ENCODE peak calls at places on chromosomes 3 and 15, in nine cellular contexts. One of them, this sample, is unnamed.

GRCh38 chr3:14358426-14359211 is 43.8 kb upstream of the SLC6A6 start:
- DNase-seq in mammary epithelial cell: peak; percentile 50
- DNase-seq in SJSA1: peak; percentile 92
- DNase-seq in astrocyte: peak; percentile 63
- DNase-seq in H9: no peak
- DNase-seq in H1: no peak
- DNase-seq in tibial nerve: peak; percentile 21
- DNase-seq in A549: no peak
- DNase-seq in lower lobe of right lung: peak; percentile 58
- DNase-seq in this sample: peak; percentile 64

GRCh38 chr15:45146405-45146804 is 16.6 kb downstream of the DUOX1 start:
- DNase-seq in A549: no peak
- DNase-seq in SJSA1: no peak
- DNase-seq in lower lobe of right lung: no peak
- DNase-seq in H1: no peak
- DNase-seq in tibial nerve: no peak
- DNase-seq in astrocyte: no peak
- DNase-seq in H9: no peak
- DNase-seq in mammary epithelial cell: no peak
- DNase-seq in this sample: no peak

GRCh38 chr3:176521531-176522175 is 675.6 kb downstream of the TBL1XR1 start:
- DNase-seq in tibial nerve: no peak
- DNase-seq in H1: no peak
- DNase-seq in H9: no peak
- DNase-seq in SJSA1: no peak
- DNase-seq in mammary epithelial cell: no peak
- DNase-seq in lower lobe of right lung: no peak
- DNase-seq in A549: no peak
- DNase-seq in astrocyte: peak; percentile 81
- DNase-seq in this sample: peak; percentile 84

GRCh38 chr3:165185707-165186327 is 10.4 kb downstream of the SLITRK3 start:
- DNase-seq in H1: no peak
- DNase-seq in lower lobe of right lung: peak; percentile 22
- DNase-seq in H9: peak; percentile 58
- DNase-seq in mammary epithelial cell: peak; percentile 25
- DNase-seq in SJSA1: peak; percentile 41
- DNase-seq in tibial nerve: no peak
- DNase-seq in astrocyte: peak; percentile 10
- DNase-seq in A549: peak; percentile 67
- DNase-seq in this sample: peak; percentile 68

GRCh38 chr15:98776607-98777281 is 128.4 kb downstream of the IGF1R start:
- DNase-seq in astrocyte: peak; percentile 89
- DNase-seq in A549: no peak
- DNase-seq in SJSA1: peak; percentile 55
- DNase-seq in lower lobe of right lung: peak; percentile 66
- DNase-seq in mammary epithelial cell: peak; percentile 85
- DNase-seq in H1: no peak
- DNase-seq in H9: no peak
- DNase-seq in tibial nerve: peak; percentile 34
- DNase-seq in this sample: peak; percentile 90

GRCh38 chr3:157353657-157354056 is 83.0 kb upstream of the PTX3 start:
- DNase-seq in tibial nerve: no peak
- DNase-seq in mammary epithelial cell: no peak
- DNase-seq in lower lobe of right lung: no peak
- DNase-seq in A549: no peak
- DNase-seq in H9: no peak
- DNase-seq in astrocyte: no peak
- DNase-seq in SJSA1: no peak
- DNase-seq in H1: no peak
- DNase-seq in this sample: no peak

GRCh38 chr3:35639251-35640185 is at the start of gene ARPP21:
- DNase-seq in H1: no peak
- DNase-seq in lower lobe of right lung: peak; percentile 41
- DNase-seq in tibial nerve: no peak
- DNase-seq in SJSA1: no peak
- DNase-seq in mammary epithelial cell: no peak
- DNase-seq in A549: peak; percentile 46
- DNase-seq in H9: peak; percentile 57
- DNase-seq in astrocyte: peak; percentile 5
- DNase-seq in this sample: no peak

GRCh38 chr3:29755416-29755815 is 474.5 kb downstream of the RBMS3 start:
- DNase-seq in SJSA1: no peak
- DNase-seq in H1: no peak
- DNase-seq in H9: no peak
- DNase-seq in A549: no peak
- DNase-seq in tibial nerve: no peak
- DNase-seq in astrocyte: no peak
- DNase-seq in lower lobe of right lung: no peak
- DNase-seq in mammary epithelial cell: no peak
- DNase-seq in this sample: no peak

GRCh38 chr3:16370872-16371740 is 106.1 kb downstream of the OXNAD1 start:
- DNase-seq in lower lobe of right lung: no peak
- DNase-seq in astrocyte: peak; percentile 84
- DNase-seq in SJSA1: no peak
- DNase-seq in H1: no peak
- DNase-seq in mammary epithelial cell: no peak
- DNase-seq in H9: no peak
- DNase-seq in A549: no peak
- DNase-seq in tibial nerve: no peak
- DNase-seq in this sample: peak; percentile 84

GRCh38 chr3:47310391-47310790 is 27.6 kb downstream of the KLHL18 start:
- DNase-seq in H9: no peak
- DNase-seq in lower lobe of right lung: no peak
- DNase-seq in A549: no peak
- DNase-seq in mammary epithelial cell: no peak
- DNase-seq in SJSA1: no peak
- DNase-seq in astrocyte: no peak
- DNase-seq in H1: no peak
- DNase-seq in tibial nerve: no peak
- DNase-seq in this sample: no peak

GRCh38 chr3:58333206-58334012 is 717 bp downstream of the PXK start:
- DNase-seq in astrocyte: no peak
- DNase-seq in SJSA1: no peak
- DNase-seq in mammary epithelial cell: no peak
- DNase-seq in A549: peak; percentile 13
- DNase-seq in tibial nerve: no peak
- DNase-seq in H1: no peak
- DNase-seq in lower lobe of right lung: peak; percentile 48
- DNase-seq in H9: peak; percentile 63
- DNase-seq in this sample: no peak

GRCh38 chr3:111156506-111156905 is 84.9 kb downstream of the NECTIN3 start:
- DNase-seq in H1: no peak
- DNase-seq in astrocyte: peak; percentile 7
- DNase-seq in H9: no peak
- DNase-seq in A549: no peak
- DNase-seq in mammary epithelial cell: no peak
- DNase-seq in SJSA1: no peak
- DNase-seq in tibial nerve: no peak
- DNase-seq in lower lobe of right lung: no peak
- DNase-seq in this sample: no peak

GRCh38 chr3:132659370-132660055 is at the start of gene ACAD11:
- DNase-seq in lower lobe of right lung: peak; percentile 93
- DNase-seq in astrocyte: peak; percentile 75
- DNase-seq in H1: no peak
- DNase-seq in tibial nerve: peak; percentile 56
- DNase-seq in mammary epithelial cell: peak; percentile 71
- DNase-seq in SJSA1: peak; percentile 59
- DNase-seq in A549: peak; percentile 60
- DNase-seq in H9: peak; percentile 76
- DNase-seq in this sample: peak; percentile 81

GRCh38 chr15:33490703-33491102 is 179.9 kb downstream of the RYR3 start:
- DNase-seq in lower lobe of right lung: no peak
- DNase-seq in SJSA1: no peak
- DNase-seq in H1: no peak
- DNase-seq in A549: no peak
- DNase-seq in mammary epithelial cell: no peak
- DNase-seq in tibial nerve: no peak
- DNase-seq in H9: no peak
- DNase-seq in astrocyte: no peak
- DNase-seq in this sample: no peak

GRCh38 chr3:115626711-115627110 is 3.4 kb downstream of the GAP43 start:
- DNase-seq in H9: no peak
- DNase-seq in astrocyte: no peak
- DNase-seq in H1: no peak
- DNase-seq in tibial nerve: no peak
- DNase-seq in A549: no peak
- DNase-seq in mammary epithelial cell: no peak
- DNase-seq in SJSA1: no peak
- DNase-seq in lower lobe of right lung: no peak
- DNase-seq in this sample: no peak

GRCh38 chr3:178483704-178484103 is 52.5 kb upstream of the KCNMB2 start:
- DNase-seq in H1: no peak
- DNase-seq in lower lobe of right lung: no peak
- DNase-seq in mammary epithelial cell: no peak
- DNase-seq in SJSA1: no peak
- DNase-seq in astrocyte: no peak
- DNase-seq in H9: no peak
- DNase-seq in tibial nerve: no peak
- DNase-seq in A549: no peak
- DNase-seq in this sample: peak; percentile 16

GRCh38 chr3:183455064-183455463 is 26.6 kb upstream of the MCF2L2 start:
- DNase-seq in SJSA1: no peak
- DNase-seq in lower lobe of right lung: no peak
- DNase-seq in mammary epithelial cell: peak; percentile 86
- DNase-seq in astrocyte: peak; percentile 72
- DNase-seq in tibial nerve: no peak
- DNase-seq in H1: no peak
- DNase-seq in A549: peak; percentile 23
- DNase-seq in H9: no peak
- DNase-seq in this sample: peak; percentile 21

GRCh38 chr3:24195504-24196230 is 250.6 kb downstream of the NR1D2 start:
- DNase-seq in tibial nerve: no peak
- DNase-seq in H9: no peak
- DNase-seq in lower lobe of right lung: no peak
- DNase-seq in mammary epithelial cell: no peak
- DNase-seq in A549: no peak
- DNase-seq in H1: no peak
- DNase-seq in astrocyte: no peak
- DNase-seq in SJSA1: no peak
- DNase-seq in this sample: no peak

GRCh38 chr3:98185180-98185579 is 18.7 kb downstream of the OR5H15 start:
- DNase-seq in SJSA1: no peak
- DNase-seq in A549: peak; percentile 2
- DNase-seq in H9: peak; percentile 33
- DNase-seq in H1: no peak
- DNase-seq in astrocyte: no peak
- DNase-seq in tibial nerve: no peak
- DNase-seq in mammary epithelial cell: no peak
- DNase-seq in lower lobe of right lung: no peak
- DNase-seq in this sample: no peak

GRCh38 chr3:73867524-73867923 is 242.8 kb upstream of the PDZRN3 start:
- DNase-seq in tibial nerve: no peak
- DNase-seq in H9: no peak
- DNase-seq in mammary epithelial cell: no peak
- DNase-seq in A549: no peak
- DNase-seq in astrocyte: no peak
- DNase-seq in SJSA1: no peak
- DNase-seq in H1: no peak
- DNase-seq in lower lobe of right lung: no peak
- DNase-seq in this sample: no peak

GRCh38 chr3:13193320-13194284 is 120.4 kb upstream of the IQSEC1 start:
- DNase-seq in mammary epithelial cell: no peak
- DNase-seq in astrocyte: no peak
- DNase-seq in H9: no peak
- DNase-seq in A549: no peak
- DNase-seq in H1: no peak
- DNase-seq in lower lobe of right lung: peak; percentile 22
- DNase-seq in SJSA1: no peak
- DNase-seq in tibial nerve: no peak
- DNase-seq in this sample: no peak
- H3K4me1 ChIP-seq in mammary epithelial cell: no peaks in the 10 kb centered on the region
- H3K4me1 ChIP-seq in astrocyte: peaks cover 15% of the 10 kb centered on the region
- H3K4me1 ChIP-seq in H9: no peaks in the 10 kb centered on the region
- H3K4me1 ChIP-seq in A549: no peaks in the 10 kb centered on the region
- H3K4me1 ChIP-seq in H1: peaks cover 7% of the 10 kb centered on the region
- H3K4me1 ChIP-seq in lower lobe of right lung: no peaks in the 10 kb centered on the region
- H3K4me1 ChIP-seq in SJSA1: no peaks in the 10 kb centered on the region
- H3K4me1 ChIP-seq in tibial nerve: no peaks in the 10 kb centered on the region
- H3K4me1 ChIP-seq in this sample: no peaks in the 10 kb centered on the region

DNA sequence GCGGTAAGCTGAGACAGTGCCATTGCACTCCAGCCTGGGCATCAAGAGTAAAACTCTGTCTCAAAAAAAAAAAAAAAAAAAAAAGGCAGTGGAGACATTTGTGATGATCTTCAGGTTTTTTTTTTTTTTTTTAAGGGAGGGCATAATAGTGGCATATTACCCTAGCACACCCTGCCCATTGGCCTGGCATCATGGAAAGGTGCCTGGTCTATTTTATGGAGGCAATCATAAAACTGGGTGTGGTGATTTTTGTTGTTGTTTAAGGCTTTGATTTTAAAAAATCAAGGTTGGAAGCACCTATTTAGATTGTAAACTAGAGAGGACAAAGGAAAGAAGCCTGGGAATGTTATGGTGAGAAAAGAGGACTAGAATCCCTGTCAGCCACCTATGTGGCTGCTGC is 6.0 kb downstream of the IQGAP1 start:
- DNase-seq in H9: no peak
- DNase-seq in mammary epithelial cell: no peak
- DNase-seq in H1: no peak
- DNase-seq in lower lobe of right lung: no peak
- DNase-seq in A549: no peak
- DNase-seq in tibial nerve: no peak
- DNase-seq in SJSA1: no peak
- DNase-seq in astrocyte: no peak
- DNase-seq in this sample: no peak
- H3K4me1 ChIP-seq in H9: peaks cover 9% of the 10 kb centered on the region
- H3K4me1 ChIP-seq in mammary epithelial cell: peaks cover 33% of the 10 kb centered on the region
- H3K4me1 ChIP-seq in H1: peaks cover 25% of the 10 kb centered on the region
- H3K4me1 ChIP-seq in lower lobe of right lung: peaks cover 94% of the 10 kb centered on the region
- H3K4me1 ChIP-seq in A549: peaks cover 19% of the 10 kb centered on the region
- H3K4me1 ChIP-seq in tibial nerve: peaks cover 86% of the 10 kb centered on the region
- H3K4me1 ChIP-seq in SJSA1: peaks cover 26% of the 10 kb centered on the region
- H3K4me1 ChIP-seq in astrocyte: peaks cover 16% of the 10 kb centered on the region
- H3K4me1 ChIP-seq in this sample: peaks cover 2% of the 10 kb centered on the region

DNA sequence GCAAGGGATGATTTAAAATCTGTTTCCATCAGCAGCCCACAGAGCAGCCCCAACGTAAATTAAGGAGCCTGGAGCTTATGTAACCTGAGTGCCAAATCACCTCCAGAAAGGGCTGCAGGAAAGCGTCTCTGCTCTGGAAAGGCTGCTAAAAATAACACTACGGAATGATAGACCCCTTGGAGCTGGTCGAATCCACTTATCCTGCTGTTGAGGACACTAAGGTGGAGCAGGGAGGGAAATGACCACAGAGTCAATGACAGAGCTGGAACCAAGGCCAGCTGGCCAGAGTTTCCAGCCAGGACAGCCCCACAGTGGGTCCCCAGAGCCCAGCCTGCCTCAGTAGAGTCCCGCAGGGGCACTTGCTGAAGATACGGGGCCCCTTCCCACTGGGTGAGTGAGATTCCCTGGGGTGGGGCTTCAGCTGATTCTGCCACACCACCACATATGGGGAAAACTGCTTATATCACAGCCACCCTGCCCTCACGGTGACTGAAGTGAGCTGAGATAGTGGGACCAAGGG is 63.5 kb downstream of the EPHB1 start:
- DNase-seq in lower lobe of right lung: no peak
- DNase-seq in tibial nerve: no peak
- DNase-seq in mammary epithelial cell: no peak
- DNase-seq in astrocyte: no peak
- DNase-seq in A549: no peak
- DNase-seq in H9: no peak
- DNase-seq in H1: no peak
- DNase-seq in SJSA1: no peak
- DNase-seq in this sample: no peak
- H3K4me1 ChIP-seq in lower lobe of right lung: no peaks in the 10 kb centered on the region
- H3K4me1 ChIP-seq in tibial nerve: no peaks in the 10 kb centered on the region
- H3K4me1 ChIP-seq in mammary epithelial cell: no peaks in the 10 kb centered on the region
- H3K4me1 ChIP-seq in astrocyte: no peaks in the 10 kb centered on the region
- H3K4me1 ChIP-seq in A549: no peaks in the 10 kb centered on the region
- H3K4me1 ChIP-seq in H9: no peaks in the 10 kb centered on the region
- H3K4me1 ChIP-seq in H1: no peaks in the 10 kb centered on the region
- H3K4me1 ChIP-seq in SJSA1: no peaks in the 10 kb centered on the region
- H3K4me1 ChIP-seq in this sample: no peaks in the 10 kb centered on the region

GRCh38 chr15:63905131-63905530 is 71.4 kb upstream of the HERC1 start:
- DNase-seq in H9: no peak
- DNase-seq in lower lobe of right lung: no peak
- DNase-seq in astrocyte: no peak
- DNase-seq in H1: no peak
- DNase-seq in tibial nerve: no peak
- DNase-seq in mammary epithelial cell: no peak
- DNase-seq in A549: no peak
- DNase-seq in SJSA1: no peak
- DNase-seq in this sample: peak; percentile 48
- H3K4me1 ChIP-seq in H9: no peaks in the 10 kb centered on the region
- H3K4me1 ChIP-seq in lower lobe of right lung: peaks cover 28% of the 10 kb centered on the region
- H3K4me1 ChIP-seq in astrocyte: peaks cover 17% of the 10 kb centered on the region
- H3K4me1 ChIP-seq in H1: no peaks in the 10 kb centered on the region
- H3K4me1 ChIP-seq in tibial nerve: peaks cover 22% of the 10 kb centered on the region
- H3K4me1 ChIP-seq in mammary epithelial cell: peaks cover 17% of the 10 kb centered on the region
- H3K4me1 ChIP-seq in A549: peaks cover 13% of the 10 kb centered on the region
- H3K4me1 ChIP-seq in SJSA1: peaks cover 8% of the 10 kb centered on the region
- H3K4me1 ChIP-seq in this sample: peaks cover 9% of the 10 kb centered on the region

This sample was measured in fibroblast of lung.